ENCODE peak calls at places on chromosomes 6 and 20, in nine cellular contexts. C is occipital lobe; M is NCI-H510A treated with DMSO at 0.1 percent for 48 hours; H is head of caudate nucleus; D is HTR-8/SVneo; S is adipocyte; Z is fibroblast of mammary gland; N is activated CD8-positive, alpha-beta memory T cell treated with anti-CD3 and anti-CD28 coated beads for 1 hour; J is 8988T. L is an unnamed sample.

GRCh38 chr20:47543006-47543431 is 41.3 kb downstream of the NCOA3 start:
- DNase-seq in M (no peak), Z (peak), C (no peak), D (no peak), S (peak), J (no peak), N (no peak), H (no peak), L (peak)

GRCh38 chr6:53179961-53180651 is 31.5 kb upstream of the GCM1 start:
- DNase-seq in D (no peak), M (peak), N (no peak), Z (peak), H (no peak), S (peak), J (no peak), C (no peak), L (no peak)

GRCh38 chr6:160221918-160222317 is 36.7 kb downstream of the SLC22A2 start:
- DNase-seq in C (no peak), J (no peak), H (no peak), D (no peak), N (no peak), M (no peak), Z (no peak), S (no peak), L (no peak)

GRCh38 chr20:1895674-1896496 is 678 bp downstream of the SIRPA start:
- DNase-seq in N (no peak), H (no peak), S (peak), M (no peak), Z (peak), J (no peak), D (no peak), C (no peak), L (no peak)

GRCh38 chr6:44008821-44009370 is 118.4 kb downstream of the MRPL14 start:
- DNase-seq in J (no peak), S (no peak), M (no peak), H (no peak), N (no peak), D (no peak), Z (no peak), C (no peak), L (no peak)

GRCh38 chr20:45894797-45895196 is 3.7 kb downstream of the CTSA start:
- DNase-seq in Z (no peak), D (no peak), M (no peak), H (no peak), S (no peak), N (no peak), C (no peak), J (no peak), L (no peak)

GRCh38 chr6:65199683-65200082 is 507.3 kb downstream of the EYS start:
- DNase-seq in D (no peak), C (no peak), Z (no peak), H (no peak), S (no peak), N (no peak), M (no peak), J (no peak), L (no peak)

GRCh38 chr6:13454286-13455221 is 32.8 kb downstream of the GFOD1 start:
- DNase-seq in S (no peak), C (peak), J (no peak), H (peak), M (no peak), N (peak), Z (peak), D (no peak), L (peak)

GRCh38 chr6:106997392-106998257 is 23.1 kb upstream of the CD24 start:
- DNase-seq in C (no peak), N (no peak), D (peak), M (peak), J (peak), S (peak), Z (peak), H (peak), L (peak)

GRCh38 chr20:5592165-5592564 is 158.0 kb upstream of the SHLD1 start:
- DNase-seq in S (no peak), M (no peak), J (no peak), N (no peak), H (no peak), Z (no peak), C (no peak), D (no peak), L (no peak)

GRCh38 chr6:140281236-140281635 is 906.8 kb upstream of the CITED2 start:
- DNase-seq in Z (no peak), N (no peak), M (no peak), D (no peak), C (no peak), J (no peak), S (no peak), H (no peak), L (peak)

GRCh38 chr6:152723398-152723797 is 25.7 kb downstream of the MYCT1 start:
- DNase-seq in S (peak), H (no peak), N (no peak), J (no peak), M (no peak), D (no peak), C (no peak), Z (peak), L (peak)

L was measured in renal cortical epithelial cell.